ENCODE peak calls at places on chromosomes 16 and 17, in four cellular contexts. Q is left ventricle myocardium superior, L is GM13976, X is AG04450. K is an unnamed sample.

GRCh38 chr17:83074696-83075223 is 4.6 kb upstream of the METRNL start:
- DNase-seq in L (no peak), X (no peak), Q (no peak), K (no peak)

GRCh38 chr16:86259499-86259898 is 250.8 kb upstream of the FOXF1 start:
- DNase-seq in Q (no peak), L (no peak), X (no peak), K (no peak)

GRCh38 chr16:88785106-88785924 is at the start of gene PIEZO1:
- DNase-seq in L (peak; percentile 89), X (no peak), Q (peak; percentile 87), K (no peak)

GRCh38 chr17:4980644-4981216 is 6.7 kb downstream of the CAMTA2 start:
- DNase-seq in Q (no peak), X (no peak), L (peak; percentile 77), K (no peak)

GRCh38 chr16:55849536-55849935 is 16.6 kb upstream of the CES1 start:
- DNase-seq in L (no peak), X (no peak), Q (no peak), K (no peak)

GRCh38 chr17:14429084-14429483 is 128.2 kb downstream of the HS3ST3B1 start:
- DNase-seq in L (no peak), X (no peak), Q (no peak), K (no peak)

GRCh38 chr17:38894276-38894675 is 24.4 kb downstream of the LASP1 start:
- DNase-seq in Q (no peak), X (no peak), L (no peak), K (no peak)

GRCh38 chr17:11935734-11936406 is 61.4 kb downstream of the ZNF18 start:
- DNase-seq in Q (no peak), X (no peak), L (no peak), K (no peak)

GRCh38 chr17:79478841-79479240 is 132.0 kb downstream of the RBFOX3 start:
- DNase-seq in Q (no peak), L (no peak), X (no peak), K (no peak)

GRCh38 chr16:2284001-2284770 is 16.3 kb upstream of the RNPS1 start:
- DNase-seq in L (no peak), Q (no peak), X (no peak), K (no peak)

GRCh38 chr16:88287219-88287618 is 95.5 kb upstream of the ZNF469 start:
- DNase-seq in Q (peak; percentile 7), L (no peak), X (no peak), K (no peak)

GRCh38 chr16:18839555-18839954 is 38.2 kb upstream of the ARL6IP1 start:
- DNase-seq in L (no peak), Q (no peak), X (no peak), K (no peak)